ENCODE peak calls at places on chromosome 14, in five cellular contexts. S is fibroblast of villous mesenchyme, G is IMR-90, Z is bronchial epithelial cell, J is fibroblast of lung. A is an unnamed sample.

GRCh38 chr14:77043984-77044485 is 15.5 kb upstream of the IRF2BPL start:
- DNase-seq in S (no peak), G (no peak), Z (no peak), J (no peak), A (no peak)

GRCh38 chr14:87102979-87103378 is 890.0 kb downstream of the GALC start:
- DNase-seq in S (peak), G (peak), Z (peak), J (peak), A (no peak)

GRCh38 chr14:51535443-51536044 is 116.2 kb upstream of the FRMD6 start:
- DNase-seq in S (no peak), G (no peak), Z (no peak), J (no peak), A (no peak)

GRCh38 chr14:22189873-22190272 is 399.2 kb downstream of the DAD1 start:
- DNase-seq in S (no peak), G (no peak), Z (no peak), J (no peak), A (no peak)

GRCh38 chr14:75417674-75418073 is 10.1 kb upstream of the JDP2 start:
- DNase-seq in S (peak), G (peak), Z (peak), J (peak), A (no peak)

GRCh38 chr14:90291699-90292098 is 35.3 kb downstream of the PSMC1 start:
- DNase-seq in S (no peak), G (no peak), Z (no peak), J (no peak), A (no peak)

GRCh38 chr14:72715910-72716268 is 178.0 kb downstream of the DPF3 start:
- DNase-seq in S (no peak), G (no peak), Z (no peak), J (no peak), A (no peak)

GRCh38 chr14:77059276-77059934 is 30.9 kb upstream of the IRF2BPL start:
- DNase-seq in S (peak), G (peak), Z (peak), J (peak), A (peak)

GRCh38 chr14:22112004-22112403 is 438.4 kb upstream of the OR4E1 start:
- DNase-seq in S (no peak), G (no peak), Z (peak), J (no peak), A (no peak)

GRCh38 chr14:68668531-68668930 is 124.3 kb downstream of the ZFP36L1 start:
- DNase-seq in S (no peak), G (no peak), Z (no peak), J (no peak), A (no peak)

DNA sequence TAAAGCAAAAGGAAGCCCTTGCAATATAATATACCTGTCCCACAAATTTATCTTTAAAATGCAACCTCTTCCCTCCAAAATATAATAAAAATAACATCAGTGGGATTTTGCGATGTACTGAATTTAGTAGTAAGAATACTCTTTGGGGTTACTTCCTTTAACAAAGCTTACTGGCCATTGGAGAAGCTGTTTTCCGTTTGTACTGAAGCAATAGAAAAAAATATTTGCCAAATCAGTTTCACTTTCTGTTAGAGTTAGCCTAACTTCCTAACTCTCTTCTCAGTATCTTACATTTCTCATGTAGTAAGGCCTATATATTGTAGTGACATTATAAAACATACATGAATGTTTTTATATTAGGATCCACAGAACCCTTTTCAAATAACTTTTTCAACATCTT is 3.7 kb downstream of the MAX start:
- DNase-seq in S (peak), G (peak), Z (no peak), J (peak), A (no peak)
- H3K4me3 ChIP-seq in S (peak), G (no peak), Z (no peak), J (peak), A (no peak)

DNA sequence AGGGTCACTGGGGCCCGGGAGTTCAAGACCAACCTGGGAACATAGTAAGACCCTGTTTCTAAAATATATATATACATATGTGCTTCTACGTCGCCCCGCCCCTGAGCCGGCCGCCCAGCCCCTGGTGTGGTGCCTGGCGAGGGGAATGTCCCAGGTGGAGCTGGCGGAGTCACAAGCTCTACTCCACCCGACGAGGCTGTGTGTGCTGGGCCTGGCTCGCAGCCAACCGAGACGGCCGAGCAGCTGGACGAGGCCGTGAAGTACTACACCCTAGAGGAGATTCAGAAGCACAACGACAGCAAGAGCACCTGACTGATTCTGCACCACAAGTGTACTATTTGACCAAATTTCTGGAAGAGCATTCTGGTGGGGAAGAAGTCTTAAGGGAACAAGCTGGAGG is 22.1 kb upstream of the ITPK1 start:
- DNase-seq in S (peak), G (peak), Z (no peak), J (no peak), A (no peak)
- TF ChIP-seq CTCF in S (peak), G (no peak), Z (peak), J (peak), A (no peak)

GRCh38 chr14:53963491-53964227 is 7.0 kb upstream of the BMP4 start:
- DNase-seq in S (no peak), G (no peak), Z (peak), J (peak), A (no peak)
- H3K4me3 ChIP-seq in S (peak), G (no peak), Z (peak), J (peak), A (peak)

GRCh38 chr14:99230271-99231141 is 41.5 kb downstream of the BCL11B start:
- DNase-seq in S (no peak), G (no peak), Z (peak), J (peak), A (no peak)
- TF ChIP-seq CTCF in S (no peak), G (no peak), Z (peak), J (no peak), A (peak)

DNA sequence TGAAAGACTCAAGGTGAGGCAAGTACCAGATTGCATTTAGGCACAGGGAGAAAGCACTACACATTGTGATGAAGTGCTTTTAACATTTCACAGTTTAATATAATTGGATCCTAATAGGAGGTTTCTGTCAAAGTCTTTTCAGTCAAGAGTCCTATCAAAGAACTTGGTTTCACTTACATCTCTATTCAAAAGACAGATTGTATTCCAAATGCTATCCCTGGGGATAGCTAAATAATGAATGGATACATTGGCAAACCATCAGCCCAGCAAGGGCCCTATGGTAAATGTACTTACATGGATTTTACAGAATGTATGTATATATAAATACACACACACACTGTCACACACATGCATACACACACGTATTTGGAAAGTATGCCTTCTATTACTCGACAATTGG is 655.5 kb upstream of the FLRT2 start:
- DNase-seq in S (no peak), G (no peak), Z (no peak), J (no peak), A (no peak)
- H3K4me3 ChIP-seq in S (no peak), G (no peak), Z (no peak), J (no peak), A (no peak)

GRCh38 chr14:58401587-58401986 is 5.9 kb downstream of the TOMM20L start:
- DNase-seq in S (no peak), G (no peak), Z (no peak), J (no peak), A (no peak)
- TF ChIP-seq CTCF in S (no peak), G (no peak), Z (peak), J (no peak), A (no peak)

DNA sequence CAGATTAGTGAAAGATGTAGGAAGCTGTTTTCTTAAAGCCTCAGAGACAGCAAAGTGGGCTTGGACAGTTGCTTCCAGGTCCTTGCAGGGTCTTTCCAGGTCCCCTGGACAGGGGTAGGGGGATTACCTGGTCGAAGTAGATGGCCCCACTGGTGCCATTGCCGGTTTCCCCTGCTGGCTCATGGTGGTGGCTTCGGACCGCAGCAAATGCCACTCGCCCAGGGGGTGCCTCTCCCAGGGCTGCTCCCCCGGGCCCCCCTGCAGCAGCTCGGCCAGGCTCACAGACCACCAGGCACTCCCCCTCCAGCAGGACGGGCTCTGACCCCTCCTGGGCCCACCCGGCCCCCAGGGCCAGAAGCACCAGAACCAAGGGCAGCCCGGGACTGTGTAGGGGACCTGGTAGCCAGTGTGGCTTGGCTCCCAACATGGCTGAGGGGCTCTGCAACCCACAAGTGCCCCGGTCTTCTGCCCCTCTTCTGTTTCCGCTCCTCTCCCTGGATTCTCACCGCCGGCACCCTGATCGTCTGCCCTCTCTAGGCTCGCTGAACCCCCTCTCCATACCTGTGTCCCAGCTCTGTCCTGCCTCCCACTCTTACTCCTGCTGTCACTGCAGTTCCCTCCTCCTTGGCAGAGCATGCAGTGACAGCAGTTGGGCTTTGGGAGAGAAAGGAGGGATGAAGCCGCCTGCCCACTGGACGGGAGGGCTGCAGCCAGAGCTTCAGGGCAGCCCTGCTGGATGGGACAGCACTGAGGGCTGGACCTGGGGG is 657 bp downstream of the CBLN3 start:
- DNase-seq in S (no peak), G (no peak), Z (no peak), J (no peak), A (no peak)
- H3K4me3 ChIP-seq in S (peak), G (no peak), Z (no peak), J (peak), A (no peak)

GRCh38 chr14:103499709-103500108 is 22.9 kb downstream of the CKB start:
- DNase-seq in S (no peak), G (no peak), Z (no peak), J (no peak), A (no peak)
- TF ChIP-seq CTCF in S (no peak), G (no peak), Z (no peak), J (no peak), A (no peak)

GRCh38 chr14:94292872-94293577 is at the start of gene SERPINA10:
- DNase-seq in S (no peak), G (no peak), Z (no peak), J (no peak), A (no peak)
- H3K4me3 ChIP-seq in S (no peak), G (no peak), Z (no peak), J (no peak), A (no peak)

A was measured in astrocyte of the cerebellum.